ENCODE peak calls at places on chromosomes 3 and 15, in nine cellular contexts. B is hippocampal formation, V is left colon, Y is amniotic stem cell, P is NCI-H2171 treated with DMSO at 0.1 percent for 48 hours, E is RWPE1, L is SHP77, A is epithelial cell of esophagus, F is G401. I is an unnamed sample.
A peak's percentile ranks its signal among the peaks of the same experiment; 100 is the strongest.

GRCh38 chr3:86990734-86991481 is at the start of gene VGLL3:
- DNase-seq in B (no peak), V (peak; percentile 39), Y (peak; percentile 83), P (peak; percentile 22), E (peak; percentile 32), L (no peak), A (peak; percentile 86), F (no peak), I (no peak)

GRCh38 chr3:67349551-67350174 is 304.7 kb downstream of the SUCLG2 start:
- DNase-seq in B (no peak), V (no peak), Y (no peak), P (no peak), E (no peak), L (no peak), A (peak; percentile 51), F (no peak), I (no peak)

GRCh38 chr15:90141646-90142045 is 39.4 kb upstream of the IDH2 start:
- DNase-seq in B (no peak), V (no peak), Y (no peak), P (no peak), E (no peak), L (no peak), A (no peak), F (no peak), I (no peak)

GRCh38 chr3:5634411-5634810 is 446.9 kb downstream of the EDEM1 start:
- DNase-seq in B (no peak), V (no peak), Y (no peak), P (no peak), E (no peak), L (no peak), A (no peak), F (no peak), I (no peak)

GRCh38 chr15:62619105-62619504 is 423.4 kb upstream of the TPM1 start:
- DNase-seq in B (no peak), V (no peak), Y (no peak), P (no peak), E (no peak), L (no peak), A (no peak), F (no peak), I (no peak)

GRCh38 chr15:52559583-52559982 is 9.2 kb downstream of the ARPP19 start:
- DNase-seq in B (peak; percentile 36), V (no peak), Y (no peak), P (no peak), E (no peak), L (no peak), A (peak; percentile 59), F (no peak), I (no peak)

GRCh38 chr3:194086251-194087075 is 49.5 kb upstream of the HES1 start:
- DNase-seq in B (no peak), V (no peak), Y (no peak), P (no peak), E (no peak), L (no peak), A (no peak), F (no peak), I (no peak)

GRCh38 chr3:172068977-172069376 is 29.6 kb downstream of the FNDC3B start:
- DNase-seq in B (no peak), V (no peak), Y (no peak), P (no peak), E (no peak), L (no peak), A (no peak), F (no peak), I (no peak)

GRCh38 chr3:126672741-126673140 is 17.8 kb upstream of the TXNRD3 start:
- DNase-seq in B (no peak), V (no peak), Y (no peak), P (peak; percentile 50), E (no peak), L (no peak), A (no peak), F (no peak), I (no peak)

GRCh38 chr15:65869954-65870871 is 922 bp downstream of the RAB11A start:
- DNase-seq in B (no peak), V (peak; percentile 71), Y (no peak), P (peak; percentile 55), E (peak; percentile 43), L (peak; percentile 28), A (peak; percentile 83), F (peak; percentile 65), I (peak; percentile 24)

GRCh38 chr15:51536965-51537574 is 85.5 kb downstream of the DMXL2 start:
- DNase-seq in B (no peak), V (no peak), Y (no peak), P (no peak), E (peak; percentile 23), L (peak; percentile 1), A (peak; percentile 28), F (no peak), I (no peak)

GRCh38 chr3:123026551-123027291 is 842 bp downstream of the SEMA5B start:
- DNase-seq in B (no peak), V (peak; percentile 41), Y (no peak), P (no peak), E (no peak), L (no peak), A (no peak), F (no peak), I (peak; percentile 32)

GRCh38 chr15:68479406-68479805 is 47.4 kb upstream of the ITGA11 start:
- DNase-seq in B (no peak), V (peak; percentile 17), Y (no peak), P (no peak), E (no peak), L (no peak), A (no peak), F (no peak), I (no peak)

GRCh38 chr15:94052711-94053110 is 178.7 kb upstream of the MCTP2 start:
- DNase-seq in B (no peak), V (no peak), Y (no peak), P (no peak), E (no peak), L (no peak), A (no peak), F (no peak), I (no peak)

GRCh38 chr15:84992157-84992940 is 10.7 kb downstream of the PDE8A start:
- DNase-seq in B (no peak), V (no peak), Y (peak; percentile 75), P (no peak), E (peak; percentile 80), L (no peak), A (peak; percentile 96), F (no peak), I (no peak)

GRCh38 chr3:56415672-56416071 is 52.6 kb downstream of the ERC2 start:
- DNase-seq in B (no peak), V (no peak), Y (no peak), P (no peak), E (no peak), L (peak; percentile 12), A (peak; percentile 3), F (no peak), I (no peak)

GRCh38 chr3:4492240-4493007 is 724 bp upstream of the ITPR1 start:
- DNase-seq in B (no peak), V (peak; percentile 70), Y (no peak), P (peak; percentile 22), E (peak; percentile 46), L (peak; percentile 60), A (peak; percentile 89), F (peak; percentile 81), I (no peak)

GRCh38 chr3:5190147-5190791 is 2.8 kb downstream of the EDEM1 start:
- DNase-seq in B (no peak), V (no peak), Y (no peak), P (no peak), E (no peak), L (no peak), A (no peak), F (no peak), I (no peak)

GRCh38 chr3:100496711-100497261 is 4.4 kb downstream of the TMEM45A start:
- DNase-seq in B (no peak), V (no peak), Y (no peak), P (no peak), E (no peak), L (no peak), A (peak; percentile 29), F (no peak), I (no peak)

GRCh38 chr3:136142592-136142991 is 53.5 kb downstream of the MSL2 start:
- DNase-seq in B (no peak), V (no peak), Y (peak; percentile 51), P (peak; percentile 14), E (peak; percentile 83), L (peak; percentile 18), A (peak; percentile 91), F (no peak), I (no peak)

GRCh38 chr3:3309836-3310235 is 130.3 kb upstream of the CRBN start:
- DNase-seq in B (no peak), V (no peak), Y (no peak), P (no peak), E (no peak), L (no peak), A (no peak), F (no peak), I (no peak)

GRCh38 chr3:12363397-12364195 is 74.7 kb downstream of the PPARG start:
- DNase-seq in B (no peak), V (no peak), Y (no peak), P (no peak), E (no peak), L (no peak), A (no peak), F (no peak), I (no peak)

GRCh38 chr3:180072786-180073185 is 36.0 kb upstream of the PEX5L start:
- DNase-seq in B (no peak), V (no peak), Y (no peak), P (no peak), E (no peak), L (no peak), A (no peak), F (no peak), I (no peak)

GRCh38 chr3:44762170-44762677 is 630 bp downstream of the KIF15 start:
- DNase-seq in B (no peak), V (no peak), Y (no peak), P (peak; percentile 60), E (no peak), L (no peak), A (peak; percentile 19), F (no peak), I (no peak)

GRCh38 chr3:105355355-105356063 is 11.2 kb upstream of the ALCAM start:
- DNase-seq in B (no peak), V (no peak), Y (no peak), P (no peak), E (peak; percentile 17), L (no peak), A (peak; percentile 83), F (no peak), I (no peak)

GRCh38 chr3:100033184-100033583 is 81.1 kb downstream of the FILIP1L start:
- DNase-seq in B (no peak), V (no peak), Y (no peak), P (peak; percentile 18), E (peak; percentile 45), L (no peak), A (peak; percentile 83), F (no peak), I (no peak)